ENCODE peak calls at places on chromosomes 13 and 19, in seven cellular contexts. E is Peyer's patch, U is testis, S is breast epithelium, X is IMR-90, D is esophagus squamous epithelium, Q is ovary. Y is an unnamed sample.

GRCh38 chr13:98098511-98098910 is 44.4 kb upstream of the FARP1 start:
- DNase-seq in E (no peak), Q (no peak), S (no peak), D (no peak), U (no peak), X (peak; percentile 78), Y (no peak)

GRCh38 chr13:99572921-99573320 is 71.6 kb downstream of the TM9SF2 start:
- DNase-seq in X (no peak), S (no peak), U (no peak), Q (no peak), D (no peak), E (no peak), Y (no peak)

GRCh38 chr19:12840091-12841079 is 2.1 kb downstream of the MAST1 start:
- DNase-seq in U (peak; percentile 82), S (no peak), D (no peak), E (no peak), X (peak; percentile 63), Q (peak; percentile 70), Y (no peak)

GRCh38 chr19:49988433-49988832 is 27.5 kb upstream of the SIGLEC11 start:
- DNase-seq in E (no peak), U (no peak), S (no peak), X (peak; percentile 83), D (no peak), Q (no peak), Y (no peak)

GRCh38 chr19:4075373-4075772 is 8.7 kb upstream of the ZBTB7A start:
- DNase-seq in Q (no peak), D (no peak), U (no peak), X (no peak), S (no peak), E (no peak), Y (no peak)

GRCh38 chr13:76663941-76664340 is 222.3 kb downstream of the KCTD12 start:
- DNase-seq in E (no peak), D (no peak), X (peak; percentile 17), S (no peak), U (no peak), Q (no peak), Y (no peak)

GRCh38 chr13:99585609-99586008 is 84.3 kb downstream of the TM9SF2 start:
- DNase-seq in S (no peak), X (no peak), U (no peak), Q (no peak), E (no peak), D (no peak), Y (no peak)

GRCh38 chr13:78787189-78787588 is 128.2 kb upstream of the OBI1 start:
- DNase-seq in E (no peak), S (no peak), Q (no peak), D (no peak), X (no peak), U (peak; percentile 20), Y (no peak)

GRCh38 chr13:27997904-27998522 is 9.5 kb upstream of the URAD start:
- DNase-seq in S (no peak), E (peak; percentile 30), D (no peak), Q (no peak), X (peak; percentile 28), U (peak; percentile 68), Y (peak; percentile 68)

GRCh38 chr13:37364024-37364423 is 234.5 kb downstream of the POSTN start:
- DNase-seq in S (no peak), X (no peak), D (no peak), E (no peak), Q (no peak), U (no peak), Y (no peak)

GRCh38 chr13:110014719-110015118 is 228.3 kb upstream of the IRS2 start:
- DNase-seq in U (no peak), S (no peak), X (no peak), Q (no peak), E (no peak), D (no peak), Y (no peak)

GRCh38 chr19:34838753-34839431 is 65.9 kb upstream of the ZNF599 start:
- DNase-seq in X (no peak), E (no peak), S (no peak), D (no peak), U (peak; percentile 33), Q (no peak), Y (no peak)

GRCh38 chr13:110269509-110270185 is 37.3 kb downstream of the COL4A1 start:
- DNase-seq in S (no peak), E (no peak), Q (no peak), D (no peak), U (no peak), X (no peak), Y (peak; percentile 76)

GRCh38 chr13:93320942-93321341 is 94.3 kb downstream of the GPC6 start:
- DNase-seq in Q (no peak), X (peak; percentile 67), S (no peak), D (no peak), E (no peak), U (no peak), Y (no peak)

GRCh38 chr13:108086678-108087077 is 128.7 kb downstream of the LIG4 start:
- DNase-seq in U (peak; percentile 60), Q (no peak), D (no peak), S (no peak), E (no peak), X (peak; percentile 46), Y (no peak)

GRCh38 chr19:7507884-7508283 is 8.0 kb upstream of the ZNF358 start:
- DNase-seq in E (peak; percentile 34), Q (peak; percentile 84), S (no peak), D (no peak), U (no peak), X (peak; percentile 80), Y (no peak)

GRCh38 chr19:57570707-57571106 is 8.0 kb downstream of the ZNF416 start:
- DNase-seq in X (no peak), D (no peak), E (no peak), U (no peak), S (no peak), Q (no peak), Y (no peak)

GRCh38 chr19:3880471-3881271 is at the start of gene ATCAY:
- DNase-seq in X (no peak), E (no peak), D (no peak), U (no peak), Q (no peak), S (no peak), Y (no peak)

GRCh38 chr13:113084094-113084942 is 21.3 kb upstream of the F7 start:
- DNase-seq in X (no peak), S (no peak), E (no peak), Q (no peak), D (no peak), U (no peak), Y (no peak)
- TF ChIP-seq CTCF in X (no peak), S (no peak), E (no peak), Q (no peak), D (no peak), U (no peak), Y (no peak)

GRCh38 chr19:17988161-17988560 is 19.8 kb upstream of the ARRDC2 start:
- DNase-seq in X (no peak), Q (no peak), E (no peak), S (no peak), D (no peak), U (no peak), Y (no peak)

GRCh38 chr19:17989425-17990094 is 18.4 kb upstream of the ARRDC2 start:
- DNase-seq in X (no peak), E (no peak), U (no peak), S (no peak), Q (no peak), D (no peak), Y (no peak)

GRCh38 chr19:17981611-17982010 is 14.7 kb downstream of the KCNN1 start:
- DNase-seq in E (no peak), U (no peak), D (no peak), X (no peak), S (no peak), Q (no peak), Y (no peak)

GRCh38 chr19:17982430-17982829 is 15.5 kb downstream of the KCNN1 start:
- DNase-seq in Q (no peak), D (no peak), U (no peak), X (no peak), S (no peak), E (no peak), Y (no peak)

GRCh38 chr19:17985037-17985818 is 18.3 kb downstream of the KCNN1 start:
- DNase-seq in Q (no peak), S (no peak), E (no peak), X (no peak), U (no peak), D (no peak), Y (no peak)
- TF ChIP-seq POLR2A in Q (no peak), S (no peak), E (no peak), X (no peak), U (no peak), D (no peak), Y (no peak)

DNA sequence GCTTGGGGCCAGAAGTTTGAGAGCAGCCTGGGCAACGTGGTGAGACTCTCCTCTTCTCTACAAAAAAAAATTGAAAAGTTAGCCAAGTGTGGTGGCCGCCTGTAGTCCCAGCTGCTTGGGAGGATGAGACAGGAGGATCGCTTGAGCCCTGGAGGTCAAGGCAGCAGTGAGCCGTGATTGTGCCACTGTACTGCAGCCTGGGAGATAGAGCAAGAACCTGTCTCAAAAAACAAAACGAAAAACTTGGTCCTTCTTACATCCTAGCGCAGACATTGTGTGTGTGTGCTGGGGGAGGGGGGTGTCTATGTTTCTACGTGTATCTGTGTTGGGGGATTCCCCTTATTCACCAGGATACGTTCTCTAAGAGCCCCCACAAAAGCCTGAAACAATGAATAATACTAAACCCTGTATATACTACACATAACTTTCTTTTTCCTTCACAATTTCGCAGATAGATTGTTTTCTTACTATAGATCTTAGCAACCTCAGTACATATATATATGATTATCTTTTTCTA is 7.9 kb downstream of the AXL start:
- DNase-seq in U (no peak), Q (no peak), D (no peak), S (no peak), X (no peak), E (no peak), Y (no peak)
- H3K4me3 ChIP-seq in U (peak overlapping the region; percentile 38), Q (peak overlapping the region; percentile 42), D (peak overlapping the region; percentile 46), S (peak overlapping the region; percentile 56), X (no peak overlapping the region), E (peak overlapping the region; percentile 64), Y (no peak overlapping the region)

GRCh38 chr13:25966086-25966485 is 85.7 kb downstream of the SHISA2 start:
- DNase-seq in D (no peak), S (no peak), X (no peak), U (no peak), Q (no peak), E (no peak), Y (no peak)

GRCh38 chr13:25967144-25967543 is 84.7 kb downstream of the SHISA2 start:
- DNase-seq in Q (no peak), U (no peak), D (no peak), S (no peak), E (no peak), X (no peak), Y (no peak)

GRCh38 chr13:25961294-25961693 is 90.5 kb downstream of the SHISA2 start:
- DNase-seq in U (no peak), Q (no peak), X (no peak), S (no peak), E (no peak), D (no peak), Y (no peak)

GRCh38 chr13:25965596-25965995 is 86.2 kb downstream of the SHISA2 start:
- DNase-seq in S (no peak), E (no peak), X (no peak), D (no peak), U (no peak), Q (no peak), Y (no peak)

DNA sequence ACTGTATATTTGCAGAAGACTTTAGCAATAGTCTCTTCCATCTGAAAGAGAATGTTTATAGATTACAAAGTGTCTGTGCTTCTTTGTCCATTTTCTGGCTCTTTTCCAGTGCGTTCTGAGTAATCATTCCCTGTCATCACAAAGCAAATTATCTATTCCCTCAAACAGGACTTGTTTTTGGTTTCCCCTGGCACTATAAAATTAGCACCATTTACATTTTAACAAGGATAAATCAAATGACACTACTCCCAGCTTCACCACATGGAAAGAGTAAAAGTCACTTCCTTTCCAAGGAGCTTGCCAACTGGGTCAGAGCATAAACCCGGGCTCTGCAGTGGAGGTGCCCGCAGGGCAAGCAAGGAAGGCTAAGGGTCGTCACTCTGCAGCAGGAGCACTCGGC is 88.1 kb downstream of the SHISA2 start:
- DNase-seq in D (no peak), Q (no peak), S (no peak), X (no peak), E (no peak), U (no peak), Y (no peak)
- TF ChIP-seq CTCF in D (no peak), Q (no peak), S (no peak), X (no peak), E (no peak), U (no peak), Y (no peak)